ENCODE peak calls at places on chromosome 1, in five cellular contexts. M is CD8-positive, alpha-beta T cell; O is body of pancreas; I is bronchial epithelial cell; N is NB4. W is an unnamed sample.
A peak's percentile ranks its signal among the peaks of the same experiment; 100 is the strongest.

GRCh38 chr1:97412737-97413136 is 508.1 kb downstream of the DPYD start:
- DNase-seq in I (peak; percentile 41), M (no peak), N (no peak), O (no peak), W (no peak)

GRCh38 chr1:160411963-160412362 is 11.6 kb downstream of the VANGL2 start:
- DNase-seq in O (no peak), M (no peak), N (no peak), I (no peak), W (no peak)

GRCh38 chr1:183739082-183739481 is 65.8 kb upstream of the RGL1 start:
- DNase-seq in M (no peak), N (no peak), O (no peak), I (no peak), W (no peak)

GRCh38 chr1:33410091-33410701 is 20.7 kb downstream of the PHC2 start:
- DNase-seq in O (no peak), I (no peak), N (no peak), M (no peak), W (no peak)

GRCh38 chr1:224736619-224737352 is 120.7 kb downstream of the CNIH3 start:
- DNase-seq in N (peak; percentile 92), O (peak; percentile 11), M (no peak), I (peak; percentile 18), W (peak; percentile 86)

GRCh38 chr1:65431111-65431705 is 10.7 kb downstream of the LEPR start:
- DNase-seq in O (peak; percentile 26), M (no peak), I (no peak), N (peak; percentile 54), W (peak; percentile 40)

GRCh38 chr1:31788825-31789256 is 24.7 kb upstream of the ADGRB2 start:
- DNase-seq in N (no peak), M (no peak), O (no peak), I (peak; percentile 59), W (no peak)

GRCh38 chr1:152398812-152399698 is 15.0 kb downstream of the CRNN start:
- DNase-seq in O (peak; percentile 37), I (peak; percentile 58), M (no peak), N (peak; percentile 9), W (peak; percentile 43)

GRCh38 chr1:202143768-202144509 is 598 bp downstream of the ARL8A start:
- DNase-seq in O (peak; percentile 44), N (peak; percentile 80), I (no peak), M (no peak), W (peak; percentile 59)

GRCh38 chr1:109396513-109396839 is 1.2 kb downstream of the SORT1 start:
- DNase-seq in I (no peak), N (no peak), M (no peak), O (no peak), W (no peak)

GRCh38 chr1:109395602-109396512 is 1.9 kb downstream of the SORT1 start:
- DNase-seq in M (no peak), O (no peak), N (peak; percentile 70), I (no peak), W (no peak)

GRCh38 chr1:109393602-109394233 is 4.0 kb downstream of the SORT1 start:
- DNase-seq in I (no peak), M (no peak), N (no peak), O (no peak), W (no peak)

GRCh38 chr1:109392788-109393580 is 4.7 kb downstream of the SORT1 start:
- DNase-seq in N (no peak), O (peak; percentile 72), M (no peak), I (peak; percentile 14), W (no peak)

GRCh38 chr1:109394591-109395281 is 3.0 kb downstream of the SORT1 start:
- DNase-seq in O (no peak), M (no peak), I (no peak), N (no peak), W (no peak)
- H3K4me3 ChIP-seq in O (no peak overlapping the region), M (no peak overlapping the region), I (no peak overlapping the region), N (no peak overlapping the region), W (no peak overlapping the region)

DNA sequence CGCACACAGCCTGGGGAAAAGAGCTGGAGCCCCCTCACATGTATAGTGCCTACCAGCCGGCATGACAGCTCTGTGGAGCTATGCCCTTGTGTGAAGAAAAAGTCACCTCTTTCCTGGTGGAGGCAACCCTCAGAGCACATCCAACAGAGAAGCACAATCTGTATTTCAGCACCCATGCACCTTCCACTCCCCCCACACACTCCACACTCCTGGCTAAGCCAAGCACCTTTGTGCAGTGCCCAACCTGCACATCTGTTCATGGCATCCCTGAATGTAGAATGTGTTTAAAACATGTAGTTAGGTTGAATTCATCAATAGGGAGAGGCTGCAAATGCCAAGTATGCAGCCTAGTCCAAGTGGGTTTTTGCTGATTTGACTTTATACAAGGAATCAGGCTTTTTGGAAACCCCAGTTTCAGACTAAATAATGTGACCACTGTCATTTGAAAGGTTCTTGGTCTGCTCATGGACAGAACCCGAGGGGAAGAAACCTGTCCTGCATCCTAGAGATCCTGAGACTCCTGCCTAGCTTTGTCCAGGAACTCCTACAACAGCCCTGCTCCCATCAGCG is 197.1 kb downstream of the TOMM20 start:
- DNase-seq in O (no peak), N (no peak), I (no peak), M (no peak), W (no peak)
- H3K4me3 ChIP-seq in O (no peak overlapping the region), N (no peak overlapping the region), I (no peak overlapping the region), M (no peak overlapping the region), W (no peak overlapping the region)

GRCh38 chr1:88730995-88731394 is 46.9 kb downstream of the PKN2 start:
- DNase-seq in N (no peak), I (no peak), O (no peak), M (no peak), W (no peak)
- H3K4me3 ChIP-seq in N (no peak overlapping the region), I (no peak overlapping the region), O (no peak overlapping the region), M (no peak overlapping the region), W (no peak overlapping the region)

GRCh38 chr1:16459503-16459902 is 19.0 kb downstream of the NECAP2 start:
- DNase-seq in I (no peak), M (no peak), N (no peak), O (no peak), W (no peak)
- H3K4me3 ChIP-seq in I (no peak overlapping the region), M (no peak overlapping the region), N (no peak overlapping the region), O (no peak overlapping the region), W (no peak overlapping the region)

DNA sequence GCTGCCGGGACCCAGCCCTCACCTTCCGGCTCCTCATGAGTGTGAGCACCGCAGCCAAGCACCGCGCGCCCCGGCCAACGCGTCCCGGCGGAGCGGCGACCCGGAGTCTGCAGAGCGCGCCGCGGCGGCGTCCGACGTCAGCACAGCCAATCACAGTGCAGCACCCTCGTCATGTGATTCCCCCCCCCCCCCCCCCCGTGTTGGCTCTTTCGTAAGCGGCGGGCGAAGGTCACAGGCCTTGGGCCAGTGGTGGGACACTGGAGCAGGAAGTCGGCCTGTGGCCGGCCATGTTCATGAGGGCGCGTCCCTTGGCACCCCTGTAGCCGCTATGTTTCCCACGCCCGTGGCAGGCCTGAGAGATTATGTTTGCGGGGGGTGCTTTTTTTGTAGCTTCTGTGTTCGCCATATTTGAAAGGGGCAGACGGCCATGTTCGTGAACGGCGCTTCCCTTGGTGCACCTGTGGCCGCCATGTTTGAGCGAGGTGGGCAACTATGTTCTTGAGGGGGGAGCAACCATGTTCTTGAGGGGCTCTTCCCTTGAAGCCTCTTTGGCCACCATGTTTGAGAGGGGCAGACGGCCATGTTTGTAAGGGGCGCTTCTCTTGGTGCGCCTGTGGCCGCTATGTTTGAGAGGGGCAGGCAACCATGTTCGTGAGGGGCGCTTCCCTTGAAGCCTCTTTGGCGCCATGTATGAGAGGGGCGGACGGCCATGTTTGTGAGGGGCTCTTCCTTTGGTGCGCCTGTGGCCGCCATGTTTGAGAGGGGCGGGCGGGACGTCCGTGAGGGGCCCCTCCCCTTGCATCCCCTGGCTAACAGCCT is at the start of gene C1orf174:
- DNase-seq in O (peak; percentile 97), I (peak; percentile 87), M (peak; percentile 90), N (peak; percentile 97), W (peak; percentile 98)
- H3K4me3 ChIP-seq in O (peak within 1 kb of the TSS; percentile 63), I (peak within 1 kb of the TSS; percentile 93), M (peak within 1 kb of the TSS; percentile 55), N (peak within 1 kb of the TSS; percentile 86), W (peak within 1 kb of the TSS; percentile 87)

GRCh38 chr1:67646145-67647035 is 38.6 kb upstream of the GADD45A start:
- DNase-seq in O (peak; percentile 59), M (no peak), I (no peak), N (peak; percentile 6), W (no peak)
- H3K4me3 ChIP-seq in O (no peak overlapping the region), M (no peak overlapping the region), I (no peak overlapping the region), N (no peak overlapping the region), W (no peak overlapping the region)

W was measured in GM12865.